ENCODE peak calls at places on chromosome 21, in ten cellular contexts. K is GM04504; S is GM19239; R is GM23248; I is activated CD4-positive, CD25-positive, alpha-beta regulatory T cell; P is HEK293T; Q is RWPE1; B is stimulated activated CD4-positive, alpha-beta T cell treated with anti-CD3 and anti-CD28 coated beads, Interleukin-12 subunit alpha, Interleukin-12 subunit beta, amount 100 ng/mL, for 48 hours; T is fibroblast of mammary gland; W is MCF 10A. X is an unnamed sample.
A peak's percentile ranks its signal among the peaks of the same experiment; 100 is the strongest.

GRCh38 chr21:44792653-44793052 is 9.0 kb downstream of the UBE2G2 start:
- DNase-seq in K (no peak), S (no peak), R (no peak), I (no peak), P (no peak), Q (no peak), B (no peak), T (peak; percentile 11), W (no peak), X (no peak)

GRCh38 chr21:44547656-44548331 is 3.5 kb downstream of the KRTAP10-2 start:
- DNase-seq in K (no peak), S (no peak), R (no peak), I (no peak), P (no peak), Q (no peak), B (peak; percentile 6), T (no peak), W (no peak), X (no peak)

GRCh38 chr21:16029065-16029464 is 299.3 kb downstream of the USP25 start:
- DNase-seq in K (no peak), S (no peak), R (no peak), I (no peak), P (no peak), Q (no peak), B (no peak), T (no peak), W (no peak), X (no peak)

GRCh38 chr21:39000496-39000895 is 182.8 kb downstream of the PSMG1 start:
- DNase-seq in K (no peak), S (no peak), R (peak; percentile 33), I (no peak), P (no peak), Q (no peak), B (peak; percentile 18), T (no peak), W (no peak), X (no peak)

GRCh38 chr21:36104306-36105300 is 30.3 kb upstream of the CBR3 start:
- DNase-seq in K (no peak), S (no peak), R (peak; percentile 21), I (peak; percentile 12), P (peak; percentile 59), Q (no peak), B (peak; percentile 30), T (peak; percentile 77), W (peak; percentile 40), X (peak; percentile 88)

GRCh38 chr21:33682992-33683627 is 40.8 kb downstream of the ITSN1 start:
- DNase-seq in K (peak; percentile 60), S (no peak), R (peak; percentile 87), I (no peak), P (no peak), Q (peak; percentile 74), B (no peak), T (peak; percentile 92), W (peak; percentile 90), X (no peak)

GRCh38 chr21:45538381-45539045 is 3.7 kb downstream of the SLC19A1 start:
- DNase-seq in K (no peak), S (no peak), R (no peak), I (no peak), P (no peak), Q (no peak), B (no peak), T (no peak), W (no peak), X (peak; percentile 4)

GRCh38 chr21:44354001-44354405 is 582 bp downstream of the TRPM2 start:
- DNase-seq in K (no peak), S (no peak), R (no peak), I (no peak), P (no peak), Q (no peak), B (no peak), T (no peak), W (peak; percentile 46), X (no peak)

GRCh38 chr21:37139902-37140301 is 66.8 kb downstream of the TTC3 start:
- DNase-seq in K (no peak), S (no peak), R (peak; percentile 36), I (no peak), P (no peak), Q (no peak), B (no peak), T (no peak), W (no peak), X (no peak)

GRCh38 chr21:37700641-37701202 is 215.5 kb downstream of the KCNJ6 start:
- DNase-seq in K (peak; percentile 59), S (peak; percentile 72), R (peak; percentile 84), I (no peak), P (peak; percentile 88), Q (peak; percentile 81), B (peak; percentile 22), T (peak; percentile 87), W (peak; percentile 88), X (peak; percentile 46)

GRCh38 chr21:33937931-33938339 is 22.3 kb upstream of the ATP5PO start:
- DNase-seq in K (no peak), S (no peak), R (no peak), I (no peak), P (no peak), Q (no peak), B (no peak), T (no peak), W (no peak), X (no peak)

GRCh38 chr21:25887646-25888321 is 153.0 kb downstream of the GABPA start:
- DNase-seq in K (no peak), S (no peak), R (no peak), I (no peak), P (no peak), Q (no peak), B (no peak), T (no peak), W (no peak), X (no peak)

GRCh38 chr21:37198989-37199924 is 67.9 kb downstream of the VPS26C start:
- DNase-seq in K (no peak), S (no peak), R (peak; percentile 41), I (no peak), P (no peak), Q (peak; percentile 41), B (no peak), T (no peak), W (peak; percentile 41), X (no peak)

GRCh38 chr21:39094847-39095525 is 88.3 kb downstream of the PSMG1 start:
- DNase-seq in K (no peak), S (no peak), R (peak; percentile 47), I (no peak), P (no peak), Q (no peak), B (no peak), T (peak; percentile 37), W (no peak), X (no peak)

GRCh38 chr21:36103434-36103833 is 31.4 kb upstream of the CBR3 start:
- DNase-seq in K (no peak), S (no peak), R (no peak), I (no peak), P (no peak), Q (no peak), B (no peak), T (no peak), W (no peak), X (no peak)

GRCh38 chr21:45868086-45868485 is 113.5 kb upstream of the COL6A1 start:
- DNase-seq in K (no peak), S (no peak), R (no peak), I (no peak), P (no peak), Q (no peak), B (no peak), T (no peak), W (no peak), X (no peak)

GRCh38 chr21:46092026-46092764 is 5.7 kb upstream of the COL6A2 start:
- DNase-seq in K (peak; percentile 99), S (no peak), R (peak; percentile 99), I (no peak), P (no peak), Q (no peak), B (no peak), T (peak; percentile 100), W (no peak), X (no peak)

GRCh38 chr21:28601708-28602107 is 391.0 kb downstream of the LTN1 start:
- DNase-seq in K (no peak), S (no peak), R (peak; percentile 40), I (no peak), P (no peak), Q (no peak), B (no peak), T (peak; percentile 14), W (no peak), X (no peak)

GRCh38 chr21:15141236-15141970 is 76.6 kb upstream of the NRIP1 start:
- DNase-seq in K (no peak), S (no peak), R (no peak), I (no peak), P (no peak), Q (no peak), B (no peak), T (no peak), W (no peak), X (no peak)

GRCh38 chr21:24217141-24217540 is 1390.1 kb downstream of the MRPL39 start:
- DNase-seq in K (no peak), S (no peak), R (no peak), I (no peak), P (no peak), Q (no peak), B (no peak), T (no peak), W (peak; percentile 6), X (no peak)

GRCh38 chr21:37292041-37292440 is 24.9 kb upstream of the VPS26C start:
- DNase-seq in K (no peak), S (no peak), R (no peak), I (no peak), P (no peak), Q (no peak), B (no peak), T (no peak), W (no peak), X (no peak)

GRCh38 chr21:29080454-29080930 is 7.0 kb upstream of the CCT8 start:
- DNase-seq in K (no peak), S (no peak), R (no peak), I (no peak), P (no peak), Q (no peak), B (no peak), T (peak; percentile 21), W (no peak), X (no peak)

GRCh38 chr21:31457675-31458074 is 113.6 kb upstream of the TIAM1 start:
- DNase-seq in K (no peak), S (no peak), R (no peak), I (no peak), P (no peak), Q (no peak), B (no peak), T (no peak), W (peak; percentile 25), X (peak; percentile 41)

GRCh38 chr21:45820171-45821091 is 161.1 kb upstream of the COL6A1 start:
- DNase-seq in K (peak; percentile 76), S (peak; percentile 90), R (peak; percentile 90), I (peak; percentile 62), P (peak; percentile 94), Q (peak; percentile 90), B (peak; percentile 68), T (peak; percentile 92), W (peak; percentile 85), X (peak; percentile 89)

GRCh38 chr21:45248301-45248892 is 39.3 kb downstream of the POFUT2 start:
- DNase-seq in K (no peak), S (no peak), R (no peak), I (no peak), P (no peak), Q (no peak), B (no peak), T (no peak), W (no peak), X (no peak)

GRCh38 chr21:45393021-45393420 is 11.9 kb upstream of the COL18A1 start:
- DNase-seq in K (no peak), S (no peak), R (no peak), I (no peak), P (no peak), Q (no peak), B (no peak), T (no peak), W (no peak), X (no peak)

GRCh38 chr21:32886339-32886738 is 114.8 kb upstream of the PAXBP1 start:
- DNase-seq in K (no peak), S (no peak), R (no peak), I (no peak), P (no peak), Q (no peak), B (peak; percentile 0), T (peak; percentile 4), W (peak; percentile 9), X (no peak)

GRCh38 chr21:45934071-45934470 is 47.5 kb upstream of the COL6A1 start:
- DNase-seq in K (no peak), S (no peak), R (no peak), I (no peak), P (no peak), Q (no peak), B (no peak), T (no peak), W (no peak), X (no peak)

X was measured in WTC11.